ENCODE peak calls at places on chromosome 12, in eight cellular contexts. One of them, this sample, is unnamed.

GRCh38 chr12:83216230-83216629 is 529.5 kb downstream of the TMTC2 start:
- DNase-seq in neural progenitor cell: no peak
- DNase-seq in IMR-90: no peak
- DNase-seq in lower lobe of right lung: no peak
- DNase-seq in astrocyte: no peak
- DNase-seq in lower leg skin: no peak
- DNase-seq in fibroblast of the aortic adventitia: no peak
- DNase-seq in AG04449: no peak
- DNase-seq in this sample: no peak

GRCh38 chr12:95146767-95147166 is 70.5 kb downstream of the FGD6 start:
- DNase-seq in neural progenitor cell: no peak
- DNase-seq in fibroblast of the aortic adventitia: no peak
- DNase-seq in lower lobe of right lung: no peak
- DNase-seq in astrocyte: no peak
- DNase-seq in IMR-90: no peak
- DNase-seq in AG04449: no peak
- DNase-seq in lower leg skin: no peak
- DNase-seq in this sample: no peak

GRCh38 chr12:32501835-32502333 is 102.5 kb downstream of the FGD4 start:
- DNase-seq in lower leg skin: no peak
- DNase-seq in AG04449: no peak
- DNase-seq in IMR-90: peak; percentile 81
- DNase-seq in astrocyte: peak; percentile 76
- DNase-seq in fibroblast of the aortic adventitia: peak; percentile 51
- DNase-seq in lower lobe of right lung: no peak
- DNase-seq in neural progenitor cell: peak; percentile 98
- DNase-seq in this sample: peak; percentile 81

GRCh38 chr12:18436163-18436562 is 174.8 kb downstream of the PIK3C2G start:
- DNase-seq in lower leg skin: no peak
- DNase-seq in IMR-90: no peak
- DNase-seq in neural progenitor cell: no peak
- DNase-seq in fibroblast of the aortic adventitia: peak; percentile 28
- DNase-seq in astrocyte: peak; percentile 4
- DNase-seq in lower lobe of right lung: no peak
- DNase-seq in AG04449: no peak
- DNase-seq in this sample: no peak

GRCh38 chr12:85468356-85469157 is 188.5 kb downstream of the ALX1 start:
- DNase-seq in IMR-90: peak; percentile 68
- DNase-seq in lower leg skin: no peak
- DNase-seq in neural progenitor cell: peak; percentile 58
- DNase-seq in lower lobe of right lung: peak; percentile 51
- DNase-seq in AG04449: peak; percentile 28
- DNase-seq in fibroblast of the aortic adventitia: peak; percentile 80
- DNase-seq in astrocyte: peak; percentile 47
- DNase-seq in this sample: peak; percentile 70

GRCh38 chr12:78483767-78484315 is 380.7 kb upstream of the SYT1 start:
- DNase-seq in IMR-90: no peak
- DNase-seq in neural progenitor cell: no peak
- DNase-seq in AG04449: no peak
- DNase-seq in lower leg skin: no peak
- DNase-seq in astrocyte: peak; percentile 3
- DNase-seq in lower lobe of right lung: no peak
- DNase-seq in fibroblast of the aortic adventitia: no peak
- DNase-seq in this sample: no peak

GRCh38 chr12:124758266-124759200 is 105.1 kb downstream of the SCARB1 start:
- DNase-seq in lower lobe of right lung: no peak
- DNase-seq in neural progenitor cell: no peak
- DNase-seq in fibroblast of the aortic adventitia: no peak
- DNase-seq in IMR-90: no peak
- DNase-seq in AG04449: no peak
- DNase-seq in lower leg skin: no peak
- DNase-seq in astrocyte: no peak
- DNase-seq in this sample: no peak

GRCh38 chr12:128073937-128074336 is 193.0 kb upstream of the TMEM132C start:
- DNase-seq in AG04449: no peak
- DNase-seq in lower leg skin: peak; percentile 61
- DNase-seq in neural progenitor cell: no peak
- DNase-seq in fibroblast of the aortic adventitia: no peak
- DNase-seq in astrocyte: no peak
- DNase-seq in IMR-90: no peak
- DNase-seq in lower lobe of right lung: no peak
- DNase-seq in this sample: no peak

GRCh38 chr12:54394281-54394719 is 9.8 kb upstream of the ZNF385A start:
- DNase-seq in astrocyte: peak; percentile 14
- DNase-seq in lower leg skin: no peak
- DNase-seq in neural progenitor cell: peak; percentile 85
- DNase-seq in IMR-90: peak; percentile 56
- DNase-seq in AG04449: no peak
- DNase-seq in fibroblast of the aortic adventitia: peak; percentile 72
- DNase-seq in lower lobe of right lung: no peak
- DNase-seq in this sample: no peak

GRCh38 chr12:122995503-122996187 is 15.2 kb downstream of the ARL6IP4 start:
- DNase-seq in neural progenitor cell: no peak
- DNase-seq in lower lobe of right lung: no peak
- DNase-seq in fibroblast of the aortic adventitia: no peak
- DNase-seq in lower leg skin: no peak
- DNase-seq in IMR-90: no peak
- DNase-seq in AG04449: no peak
- DNase-seq in astrocyte: no peak
- DNase-seq in this sample: no peak

GRCh38 chr12:19125325-19125724 is 4.2 kb upstream of the PLEKHA5 start:
- DNase-seq in lower leg skin: no peak
- DNase-seq in IMR-90: peak; percentile 47
- DNase-seq in fibroblast of the aortic adventitia: peak; percentile 23
- DNase-seq in neural progenitor cell: no peak
- DNase-seq in astrocyte: peak; percentile 48
- DNase-seq in lower lobe of right lung: no peak
- DNase-seq in AG04449: no peak
- DNase-seq in this sample: no peak

GRCh38 chr12:64083285-64084210 is 138.5 kb downstream of the KICS2 start:
- DNase-seq in neural progenitor cell: no peak
- DNase-seq in lower lobe of right lung: peak; percentile 54
- DNase-seq in IMR-90: peak; percentile 95
- DNase-seq in AG04449: peak; percentile 76
- DNase-seq in fibroblast of the aortic adventitia: peak; percentile 98
- DNase-seq in lower leg skin: peak; percentile 92
- DNase-seq in astrocyte: peak; percentile 90
- DNase-seq in this sample: no peak

GRCh38 chr12:6334940-6335450 is 6.9 kb downstream of the TNFRSF1A start:
- DNase-seq in neural progenitor cell: no peak
- DNase-seq in IMR-90: peak; percentile 39
- DNase-seq in AG04449: no peak
- DNase-seq in astrocyte: no peak
- DNase-seq in fibroblast of the aortic adventitia: peak; percentile 23
- DNase-seq in lower lobe of right lung: no peak
- DNase-seq in lower leg skin: no peak
- DNase-seq in this sample: no peak

GRCh38 chr12:6334359-6334758 is 7.5 kb downstream of the TNFRSF1A start:
- DNase-seq in IMR-90: no peak
- DNase-seq in AG04449: no peak
- DNase-seq in lower leg skin: no peak
- DNase-seq in neural progenitor cell: no peak
- DNase-seq in fibroblast of the aortic adventitia: no peak
- DNase-seq in lower lobe of right lung: no peak
- DNase-seq in astrocyte: no peak
- DNase-seq in this sample: no peak

GRCh38 chr12:6336079-6336858 is 5.6 kb downstream of the TNFRSF1A start:
- DNase-seq in neural progenitor cell: peak; percentile 96
- DNase-seq in lower leg skin: peak; percentile 98
- DNase-seq in astrocyte: peak; percentile 100
- DNase-seq in lower lobe of right lung: peak; percentile 96
- DNase-seq in IMR-90: peak; percentile 99
- DNase-seq in AG04449: peak; percentile 96
- DNase-seq in fibroblast of the aortic adventitia: peak; percentile 100
- DNase-seq in this sample: peak; percentile 96

GRCh38 chr12:6336859-6337744 is 4.8 kb downstream of the TNFRSF1A start:
- DNase-seq in neural progenitor cell: no peak
- DNase-seq in fibroblast of the aortic adventitia: no peak
- DNase-seq in astrocyte: no peak
- DNase-seq in AG04449: no peak
- DNase-seq in lower lobe of right lung: no peak
- DNase-seq in IMR-90: no peak
- DNase-seq in lower leg skin: no peak
- DNase-seq in this sample: no peak

DNA sequence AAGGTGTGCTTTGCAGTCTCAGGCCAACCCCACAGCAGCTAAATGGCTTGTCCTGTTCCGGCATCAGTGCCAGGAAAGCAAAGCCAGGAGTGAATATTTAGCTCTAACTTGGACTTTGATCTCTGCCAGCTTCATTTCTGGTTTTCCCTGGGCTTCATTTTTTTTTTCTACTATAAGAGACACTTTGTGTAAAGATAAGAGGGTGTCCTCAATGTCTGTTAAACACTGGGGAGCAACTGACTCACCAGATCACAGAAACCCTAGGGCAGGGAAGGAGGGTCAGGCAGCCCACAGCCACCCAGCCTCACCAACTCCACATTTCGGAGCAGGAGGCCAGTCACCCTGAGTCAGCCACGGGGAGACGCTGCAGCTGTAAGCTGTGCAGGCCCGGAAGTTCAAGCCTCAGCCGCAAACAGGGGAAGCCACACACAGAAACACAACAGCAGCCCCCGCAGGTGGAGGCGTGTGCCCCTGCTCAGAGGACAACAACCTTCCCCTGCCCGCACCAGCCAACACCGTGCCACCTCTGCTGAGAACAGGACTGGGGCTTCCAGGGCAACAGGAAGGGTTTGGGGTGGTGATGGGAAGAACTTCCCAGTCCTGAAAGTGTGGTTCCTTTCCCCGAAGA is 6.3 kb downstream of the TNFRSF1A start:
- DNase-seq in lower leg skin: peak; percentile 95
- DNase-seq in astrocyte: peak; percentile 84
- DNase-seq in IMR-90: peak; percentile 88
- DNase-seq in lower lobe of right lung: peak; percentile 87
- DNase-seq in AG04449: no peak
- DNase-seq in neural progenitor cell: peak; percentile 58
- DNase-seq in fibroblast of the aortic adventitia: peak; percentile 83
- DNase-seq in this sample: no peak
- H3K4me3 ChIP-seq in lower leg skin: no peak overlapping the region
- H3K4me3 ChIP-seq in astrocyte: peak overlapping the region; percentile 45
- H3K4me3 ChIP-seq in IMR-90: peak overlapping the region; percentile 15
- H3K4me3 ChIP-seq in lower lobe of right lung: peak overlapping the region; percentile 94
- H3K4me3 ChIP-seq in AG04449: peak overlapping the region; percentile 54
- H3K4me3 ChIP-seq in neural progenitor cell: peak overlapping the region; percentile 37
- H3K4me3 ChIP-seq in fibroblast of the aortic adventitia: peak overlapping the region; percentile 63
- H3K4me3 ChIP-seq in this sample: no peak overlapping the region

DNA sequence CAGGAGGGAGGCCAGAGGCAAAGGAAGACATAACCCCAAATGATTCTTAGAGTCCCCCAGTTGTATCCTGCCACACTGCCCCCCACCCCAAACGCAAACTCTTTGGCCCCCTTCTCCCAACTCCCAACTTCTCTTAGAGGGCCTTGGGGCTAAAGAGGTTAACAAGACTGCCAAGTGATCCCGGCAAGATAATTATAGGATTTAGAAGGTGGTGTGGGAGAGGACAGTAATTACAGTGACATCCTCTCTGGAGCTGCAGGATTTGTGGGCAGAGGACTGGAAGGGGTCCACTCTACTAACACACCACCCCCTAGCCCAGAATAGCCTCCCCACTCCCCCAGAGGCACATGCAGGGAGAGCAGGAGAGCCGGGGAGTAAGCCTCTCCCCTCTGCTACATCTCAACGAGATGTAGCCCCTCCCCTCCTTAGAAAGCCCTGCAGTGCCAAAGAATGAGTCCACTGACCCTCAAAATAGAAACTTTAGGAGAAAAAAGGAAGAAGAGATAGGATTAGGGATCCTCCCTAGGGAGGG is 5.3 kb upstream of the GDF11 start:
- DNase-seq in astrocyte: no peak
- DNase-seq in IMR-90: no peak
- DNase-seq in lower lobe of right lung: no peak
- DNase-seq in AG04449: no peak
- DNase-seq in lower leg skin: peak; percentile 70
- DNase-seq in fibroblast of the aortic adventitia: no peak
- DNase-seq in neural progenitor cell: peak; percentile 74
- DNase-seq in this sample: no peak
- H3K4me3 ChIP-seq in astrocyte: peak overlapping the region; percentile 73
- H3K4me3 ChIP-seq in IMR-90: no peak overlapping the region
- H3K4me3 ChIP-seq in lower lobe of right lung: peak overlapping the region; percentile 66
- H3K4me3 ChIP-seq in AG04449: peak overlapping the region; percentile 78
- H3K4me3 ChIP-seq in lower leg skin: no peak overlapping the region
- H3K4me3 ChIP-seq in fibroblast of the aortic adventitia: peak overlapping the region; percentile 73
- H3K4me3 ChIP-seq in neural progenitor cell: peak overlapping the region; percentile 67
- H3K4me3 ChIP-seq in this sample: peak overlapping the region; percentile 26

DNA sequence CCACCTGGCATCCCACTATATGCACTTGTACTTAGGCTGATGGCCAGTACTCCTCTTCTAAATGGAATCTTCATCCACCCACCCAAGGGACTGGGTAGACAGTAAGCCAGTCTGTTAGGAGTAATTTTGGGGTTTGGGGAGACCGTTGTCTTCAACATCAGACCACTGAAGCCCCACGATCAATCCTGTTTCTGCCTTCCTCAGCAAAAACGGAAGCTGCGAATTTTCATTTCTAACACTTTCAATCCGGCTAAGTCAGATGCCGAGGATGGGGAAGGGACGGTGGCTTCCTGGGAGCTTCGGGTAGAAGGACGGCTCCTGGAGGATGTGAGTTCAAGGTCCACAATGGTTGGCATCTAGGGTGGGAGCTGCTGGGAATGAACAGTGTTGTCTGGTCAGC is 2.0 kb downstream of the SMARCD1 start:
- DNase-seq in AG04449: no peak
- DNase-seq in fibroblast of the aortic adventitia: no peak
- DNase-seq in lower lobe of right lung: no peak
- DNase-seq in astrocyte: no peak
- DNase-seq in IMR-90: no peak
- DNase-seq in lower leg skin: no peak
- DNase-seq in neural progenitor cell: no peak
- DNase-seq in this sample: no peak
- H3K4me3 ChIP-seq in AG04449: no peak overlapping the region
- H3K4me3 ChIP-seq in fibroblast of the aortic adventitia: no peak overlapping the region
- H3K4me3 ChIP-seq in lower lobe of right lung: no peak overlapping the region
- H3K4me3 ChIP-seq in astrocyte: no peak overlapping the region
- H3K4me3 ChIP-seq in IMR-90: no peak overlapping the region
- H3K4me3 ChIP-seq in lower leg skin: no peak overlapping the region
- H3K4me3 ChIP-seq in neural progenitor cell: no peak overlapping the region
- H3K4me3 ChIP-seq in this sample: no peak overlapping the region

DNA sequence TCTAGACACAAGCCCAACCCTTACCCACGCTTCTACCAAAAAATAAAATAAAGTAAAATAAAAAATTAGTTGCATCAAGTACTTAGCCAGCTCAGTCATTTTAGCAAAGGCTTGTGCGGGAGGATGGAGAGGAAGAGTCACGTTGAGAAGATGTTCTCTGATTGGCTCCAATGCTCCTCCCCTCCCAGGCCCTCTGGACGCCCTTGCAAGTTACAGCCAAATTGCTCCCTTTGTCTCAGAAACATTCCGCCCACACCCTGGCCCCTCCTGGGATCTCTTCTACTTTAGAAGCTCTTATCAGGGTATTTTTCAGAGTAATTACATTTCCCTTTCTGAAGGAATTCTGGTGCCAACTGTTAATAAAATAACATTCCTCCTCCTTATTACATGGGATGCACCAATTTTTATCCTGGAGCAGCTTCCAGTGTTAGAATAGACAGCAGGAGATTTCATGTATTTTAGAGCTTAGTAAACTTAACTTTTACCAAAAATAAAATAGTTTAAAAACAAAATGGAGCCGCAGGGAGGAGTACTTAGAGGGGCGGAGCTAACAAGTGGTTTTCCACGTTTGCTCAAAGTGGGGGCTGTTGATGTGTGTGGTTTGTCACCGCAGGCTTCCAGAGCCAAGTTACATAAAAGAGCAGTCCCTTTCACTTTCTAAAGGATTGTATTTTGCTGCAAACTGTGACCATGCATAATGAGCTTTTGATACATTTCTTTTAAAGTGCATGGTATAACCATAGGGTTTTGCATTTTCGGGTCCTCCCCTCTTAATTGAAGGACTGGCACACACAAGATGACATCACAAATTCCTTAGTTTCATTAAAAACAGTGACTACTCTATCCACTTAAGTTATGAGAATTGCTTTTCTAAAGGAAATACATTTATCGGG is 71.7 kb upstream of the RAP1B start:
- DNase-seq in IMR-90: peak; percentile 26
- DNase-seq in lower lobe of right lung: peak; percentile 66
- DNase-seq in astrocyte: peak; percentile 79
- DNase-seq in lower leg skin: no peak
- DNase-seq in neural progenitor cell: peak; percentile 50
- DNase-seq in AG04449: no peak
- DNase-seq in fibroblast of the aortic adventitia: peak; percentile 90
- DNase-seq in this sample: no peak
- H3K4me3 ChIP-seq in IMR-90: no peak overlapping the region
- H3K4me3 ChIP-seq in lower lobe of right lung: peak overlapping the region; percentile 28
- H3K4me3 ChIP-seq in astrocyte: peak overlapping the region; percentile 29
- H3K4me3 ChIP-seq in lower leg skin: no peak overlapping the region
- H3K4me3 ChIP-seq in neural progenitor cell: no peak overlapping the region
- H3K4me3 ChIP-seq in AG04449: no peak overlapping the region
- H3K4me3 ChIP-seq in fibroblast of the aortic adventitia: peak overlapping the region; percentile 39
- H3K4me3 ChIP-seq in this sample: no peak overlapping the region

This sample was measured in iPS DF 6.9.